ENCODE peak calls at places on chromosomes 12 and 14, in eight cellular contexts. One of them, this sample, is unnamed.

GRCh38 chr14:92539875-92540274 is 26.3 kb downstream of the RIN3 start:
- DNase-seq in NCI-H1417: no peak
- DNase-seq in transverse colon: no peak
- DNase-seq in stimulated activated CD8-positive, alpha-beta memory T cell treated with anti-CD3 and anti-CD28 coated beads, Interleukin-15, amount 100 ng/mL, for 24 hours: no peak
- DNase-seq in SHP77 treated with DMSO at 0.1 percent for 48 hours: no peak
- DNase-seq in fibroblast of mammary gland: peak; percentile 76
- DNase-seq in nephron progenitor cell: no peak
- DNase-seq in activated T-cell treated with anti-CD3 and anti-CD28 coated beads, Interleukin-2, amount 50 U/mL, for 72 hours: no peak
- DNase-seq in this sample: no peak

GRCh38 chr14:63795532-63795931 is 57.3 kb upstream of the SYNE2 start:
- DNase-seq in NCI-H1417: no peak
- DNase-seq in transverse colon: no peak
- DNase-seq in stimulated activated CD8-positive, alpha-beta memory T cell treated with anti-CD3 and anti-CD28 coated beads, Interleukin-15, amount 100 ng/mL, for 24 hours: no peak
- DNase-seq in SHP77 treated with DMSO at 0.1 percent for 48 hours: no peak
- DNase-seq in fibroblast of mammary gland: peak; percentile 11
- DNase-seq in nephron progenitor cell: no peak
- DNase-seq in activated T-cell treated with anti-CD3 and anti-CD28 coated beads, Interleukin-2, amount 50 U/mL, for 72 hours: no peak
- DNase-seq in this sample: no peak

GRCh38 chr12:54420766-54421144 is 1.7 kb upstream of the ITGA5 start:
- DNase-seq in NCI-H1417: no peak
- DNase-seq in transverse colon: no peak
- DNase-seq in stimulated activated CD8-positive, alpha-beta memory T cell treated with anti-CD3 and anti-CD28 coated beads, Interleukin-15, amount 100 ng/mL, for 24 hours: no peak
- DNase-seq in SHP77 treated with DMSO at 0.1 percent for 48 hours: no peak
- DNase-seq in fibroblast of mammary gland: peak; percentile 81
- DNase-seq in nephron progenitor cell: no peak
- DNase-seq in activated T-cell treated with anti-CD3 and anti-CD28 coated beads, Interleukin-2, amount 50 U/mL, for 72 hours: no peak
- DNase-seq in this sample: no peak

GRCh38 chr14:61753631-61754030 is 8.6 kb upstream of the SNAPC1 start:
- DNase-seq in NCI-H1417: no peak
- DNase-seq in transverse colon: no peak
- DNase-seq in stimulated activated CD8-positive, alpha-beta memory T cell treated with anti-CD3 and anti-CD28 coated beads, Interleukin-15, amount 100 ng/mL, for 24 hours: no peak
- DNase-seq in SHP77 treated with DMSO at 0.1 percent for 48 hours: no peak
- DNase-seq in fibroblast of mammary gland: peak; percentile 46
- DNase-seq in nephron progenitor cell: no peak
- DNase-seq in activated T-cell treated with anti-CD3 and anti-CD28 coated beads, Interleukin-2, amount 50 U/mL, for 72 hours: peak; percentile 21
- DNase-seq in this sample: no peak

GRCh38 chr12:34344851-34345522 is 322.7 kb downstream of the ALG10 start:
- DNase-seq in NCI-H1417: no peak
- DNase-seq in transverse colon: no peak
- DNase-seq in stimulated activated CD8-positive, alpha-beta memory T cell treated with anti-CD3 and anti-CD28 coated beads, Interleukin-15, amount 100 ng/mL, for 24 hours: no peak
- DNase-seq in SHP77 treated with DMSO at 0.1 percent for 48 hours: no peak
- DNase-seq in fibroblast of mammary gland: no peak
- DNase-seq in nephron progenitor cell: no peak
- DNase-seq in activated T-cell treated with anti-CD3 and anti-CD28 coated beads, Interleukin-2, amount 50 U/mL, for 72 hours: no peak
- DNase-seq in this sample: no peak

GRCh38 chr12:78038986-78039385 is 208.3 kb downstream of the NAV3 start:
- DNase-seq in NCI-H1417: no peak
- DNase-seq in transverse colon: no peak
- DNase-seq in stimulated activated CD8-positive, alpha-beta memory T cell treated with anti-CD3 and anti-CD28 coated beads, Interleukin-15, amount 100 ng/mL, for 24 hours: no peak
- DNase-seq in SHP77 treated with DMSO at 0.1 percent for 48 hours: no peak
- DNase-seq in fibroblast of mammary gland: no peak
- DNase-seq in nephron progenitor cell: no peak
- DNase-seq in activated T-cell treated with anti-CD3 and anti-CD28 coated beads, Interleukin-2, amount 50 U/mL, for 72 hours: no peak
- DNase-seq in this sample: no peak

GRCh38 chr14:91084516-91084915 is 24.1 kb upstream of the RPS6KA5 start:
- DNase-seq in NCI-H1417: no peak
- DNase-seq in transverse colon: no peak
- DNase-seq in stimulated activated CD8-positive, alpha-beta memory T cell treated with anti-CD3 and anti-CD28 coated beads, Interleukin-15, amount 100 ng/mL, for 24 hours: no peak
- DNase-seq in SHP77 treated with DMSO at 0.1 percent for 48 hours: no peak
- DNase-seq in fibroblast of mammary gland: no peak
- DNase-seq in nephron progenitor cell: no peak
- DNase-seq in activated T-cell treated with anti-CD3 and anti-CD28 coated beads, Interleukin-2, amount 50 U/mL, for 72 hours: no peak
- DNase-seq in this sample: no peak

GRCh38 chr14:56666294-56666693 is 86.7 kb downstream of the TMEM260 start:
- DNase-seq in NCI-H1417: no peak
- DNase-seq in transverse colon: no peak
- DNase-seq in stimulated activated CD8-positive, alpha-beta memory T cell treated with anti-CD3 and anti-CD28 coated beads, Interleukin-15, amount 100 ng/mL, for 24 hours: no peak
- DNase-seq in SHP77 treated with DMSO at 0.1 percent for 48 hours: no peak
- DNase-seq in fibroblast of mammary gland: no peak
- DNase-seq in nephron progenitor cell: no peak
- DNase-seq in activated T-cell treated with anti-CD3 and anti-CD28 coated beads, Interleukin-2, amount 50 U/mL, for 72 hours: no peak
- DNase-seq in this sample: no peak

GRCh38 chr12:114920828-114921579 is 237.0 kb upstream of the TBX3 start:
- DNase-seq in NCI-H1417: no peak
- DNase-seq in transverse colon: no peak
- DNase-seq in stimulated activated CD8-positive, alpha-beta memory T cell treated with anti-CD3 and anti-CD28 coated beads, Interleukin-15, amount 100 ng/mL, for 24 hours: no peak
- DNase-seq in SHP77 treated with DMSO at 0.1 percent for 48 hours: no peak
- DNase-seq in fibroblast of mammary gland: peak; percentile 98
- DNase-seq in nephron progenitor cell: no peak
- DNase-seq in activated T-cell treated with anti-CD3 and anti-CD28 coated beads, Interleukin-2, amount 50 U/mL, for 72 hours: no peak
- DNase-seq in this sample: no peak

GRCh38 chr12:89663577-89664357 is 44.9 kb downstream of the ATP2B1 start:
- DNase-seq in NCI-H1417: no peak
- DNase-seq in transverse colon: no peak
- DNase-seq in stimulated activated CD8-positive, alpha-beta memory T cell treated with anti-CD3 and anti-CD28 coated beads, Interleukin-15, amount 100 ng/mL, for 24 hours: no peak
- DNase-seq in SHP77 treated with DMSO at 0.1 percent for 48 hours: no peak
- DNase-seq in fibroblast of mammary gland: peak; percentile 63
- DNase-seq in nephron progenitor cell: no peak
- DNase-seq in activated T-cell treated with anti-CD3 and anti-CD28 coated beads, Interleukin-2, amount 50 U/mL, for 72 hours: no peak
- DNase-seq in this sample: no peak

GRCh38 chr12:80648866-80649265 is 58.6 kb upstream of the MYF6 start:
- DNase-seq in NCI-H1417: no peak
- DNase-seq in transverse colon: no peak
- DNase-seq in stimulated activated CD8-positive, alpha-beta memory T cell treated with anti-CD3 and anti-CD28 coated beads, Interleukin-15, amount 100 ng/mL, for 24 hours: no peak
- DNase-seq in SHP77 treated with DMSO at 0.1 percent for 48 hours: no peak
- DNase-seq in fibroblast of mammary gland: peak; percentile 93
- DNase-seq in nephron progenitor cell: no peak
- DNase-seq in activated T-cell treated with anti-CD3 and anti-CD28 coated beads, Interleukin-2, amount 50 U/mL, for 72 hours: no peak
- DNase-seq in this sample: no peak